ENCODE peak calls at places on chromosome 14, in five cellular contexts. One of them, this sample, is unnamed.

GRCh38 chr14:39726563-39726962 is 294.3 kb upstream of the FBXO33 start:
- DNase-seq in mesendoderm: no peak
- DNase-seq in HepG2: no peak
- DNase-seq in Caco-2: no peak
- DNase-seq in fibroblast of the aortic adventitia: no peak
- DNase-seq in this sample: no peak

GRCh38 chr14:56333361-56334279 is 215.4 kb downstream of the PELI2 start:
- DNase-seq in HepG2: peak
- DNase-seq in fibroblast of the aortic adventitia: peak
- DNase-seq in mesendoderm: no peak
- DNase-seq in Caco-2: no peak
- DNase-seq in this sample: peak

GRCh38 chr14:89665262-89665661 is 248.2 kb upstream of the FOXN3 start:
- DNase-seq in HepG2: peak
- DNase-seq in mesendoderm: no peak
- DNase-seq in fibroblast of the aortic adventitia: no peak
- DNase-seq in Caco-2: no peak
- DNase-seq in this sample: no peak

GRCh38 chr14:22314183-22314820 is 274.7 kb downstream of the DAD1 start:
- DNase-seq in mesendoderm: peak
- DNase-seq in fibroblast of the aortic adventitia: peak
- DNase-seq in Caco-2: no peak
- DNase-seq in HepG2: peak
- DNase-seq in this sample: peak

GRCh38 chr14:52354257-52354656 is 40.1 kb downstream of the PTGER2 start:
- DNase-seq in fibroblast of the aortic adventitia: peak
- DNase-seq in HepG2: no peak
- DNase-seq in mesendoderm: no peak
- DNase-seq in Caco-2: no peak
- DNase-seq in this sample: peak

GRCh38 chr14:71238835-71239234 is 331.6 kb downstream of the PCNX1 start:
- DNase-seq in fibroblast of the aortic adventitia: no peak
- DNase-seq in mesendoderm: no peak
- DNase-seq in HepG2: no peak
- DNase-seq in Caco-2: no peak
- DNase-seq in this sample: peak

GRCh38 chr14:90677484-90678045 is 138.7 kb downstream of the TTC7B start:
- DNase-seq in HepG2: no peak
- DNase-seq in mesendoderm: no peak
- DNase-seq in fibroblast of the aortic adventitia: peak
- DNase-seq in Caco-2: no peak
- DNase-seq in this sample: peak

GRCh38 chr14:99515301-99516155 is 34.3 kb downstream of the CCNK start:
- DNase-seq in fibroblast of the aortic adventitia: no peak
- DNase-seq in HepG2: no peak
- DNase-seq in Caco-2: no peak
- DNase-seq in mesendoderm: no peak
- DNase-seq in this sample: no peak

GRCh38 chr14:94379291-94380224 is 8.8 kb downstream of the SERPINA1 start:
- DNase-seq in fibroblast of the aortic adventitia: no peak
- DNase-seq in mesendoderm: no peak
- DNase-seq in Caco-2: no peak
- DNase-seq in HepG2: no peak
- DNase-seq in this sample: no peak

GRCh38 chr14:34722723-34723545 is 8.5 kb upstream of the CFL2 start:
- DNase-seq in Caco-2: no peak
- DNase-seq in mesendoderm: peak
- DNase-seq in fibroblast of the aortic adventitia: peak
- DNase-seq in HepG2: peak
- DNase-seq in this sample: peak

GRCh38 chr14:90612801-90613200 is 203.4 kb downstream of the TTC7B start:
- DNase-seq in fibroblast of the aortic adventitia: no peak
- DNase-seq in Caco-2: no peak
- DNase-seq in HepG2: no peak
- DNase-seq in mesendoderm: no peak
- DNase-seq in this sample: no peak

GRCh38 chr14:100542619-100543205 is 44.5 kb downstream of the BEGAIN start:
- DNase-seq in Caco-2: no peak
- DNase-seq in fibroblast of the aortic adventitia: no peak
- DNase-seq in HepG2: no peak
- DNase-seq in mesendoderm: no peak
- DNase-seq in this sample: no peak

GRCh38 chr14:51401756-51402155 is 161.7 kb downstream of the TMX1 start:
- DNase-seq in mesendoderm: no peak
- DNase-seq in Caco-2: no peak
- DNase-seq in HepG2: no peak
- DNase-seq in fibroblast of the aortic adventitia: peak
- DNase-seq in this sample: peak

GRCh38 chr14:56004807-56005579 is 113.2 kb upstream of the PELI2 start:
- DNase-seq in Caco-2: peak
- DNase-seq in mesendoderm: peak
- DNase-seq in fibroblast of the aortic adventitia: peak
- DNase-seq in HepG2: no peak
- DNase-seq in this sample: peak

GRCh38 chr14:22532345-22533056 is 56.5 kb downstream of the DAD1 start:
- DNase-seq in Caco-2: no peak
- DNase-seq in HepG2: no peak
- DNase-seq in mesendoderm: no peak
- DNase-seq in fibroblast of the aortic adventitia: peak
- DNase-seq in this sample: peak

GRCh38 chr14:35708072-35708471 is 101.0 kb downstream of the RALGAPA1 start:
- DNase-seq in fibroblast of the aortic adventitia: no peak
- DNase-seq in mesendoderm: no peak
- DNase-seq in HepG2: no peak
- DNase-seq in Caco-2: no peak
- DNase-seq in this sample: no peak

GRCh38 chr14:91714805-91715204 is 17.1 kb downstream of the CATSPERB start:
- DNase-seq in HepG2: no peak
- DNase-seq in Caco-2: no peak
- DNase-seq in fibroblast of the aortic adventitia: no peak
- DNase-seq in mesendoderm: peak
- DNase-seq in this sample: no peak

GRCh38 chr14:34063470-34064164 is 112.7 kb upstream of the EGLN3 start:
- DNase-seq in fibroblast of the aortic adventitia: no peak
- DNase-seq in mesendoderm: no peak
- DNase-seq in Caco-2: no peak
- DNase-seq in HepG2: peak
- DNase-seq in this sample: no peak

GRCh38 chr14:67532998-67533753 is at the start of gene PLEKHH1:
- DNase-seq in HepG2: peak
- DNase-seq in fibroblast of the aortic adventitia: peak
- DNase-seq in Caco-2: peak
- DNase-seq in mesendoderm: peak
- DNase-seq in this sample: peak

DNA sequence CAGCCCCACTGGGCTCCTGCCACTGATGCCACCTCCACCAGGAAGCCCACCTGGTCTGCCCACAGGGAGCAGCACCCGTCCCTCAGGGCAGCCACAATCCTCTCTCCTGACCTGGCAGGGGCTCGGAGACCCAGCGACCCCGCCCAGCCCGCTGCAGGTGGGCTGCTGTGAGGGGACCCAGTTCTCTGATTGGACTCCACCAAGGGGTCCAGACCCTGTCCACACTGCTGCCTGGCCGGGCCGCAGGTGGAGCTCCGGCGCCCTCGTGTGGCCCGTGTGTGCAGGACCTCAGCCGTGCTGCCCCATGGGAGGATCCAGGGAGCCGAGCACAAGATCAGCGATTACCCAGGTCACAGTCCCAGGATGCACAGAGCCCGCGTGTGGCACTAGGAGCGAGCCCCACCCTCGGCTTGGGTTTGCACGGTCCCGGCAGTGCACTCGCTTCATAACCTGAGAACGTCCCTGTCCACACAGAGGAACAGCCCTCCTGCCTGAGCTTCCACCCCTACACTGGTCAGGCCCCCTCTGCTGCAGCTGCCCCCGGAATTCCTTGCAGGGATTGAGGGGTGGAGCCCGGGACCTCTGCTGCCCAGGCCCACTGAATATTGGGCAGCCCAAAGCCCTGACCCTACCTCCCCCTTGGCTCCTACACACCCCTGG is 35.4 kb upstream of the TMEM179 start:
- DNase-seq in fibroblast of the aortic adventitia: peak
- DNase-seq in mesendoderm: peak
- DNase-seq in HepG2: peak
- DNase-seq in Caco-2: peak
- DNase-seq in this sample: peak
- H3K4me3 ChIP-seq in fibroblast of the aortic adventitia: no peak
- H3K4me3 ChIP-seq in mesendoderm: no peak
- H3K4me3 ChIP-seq in HepG2: no peak
- H3K4me3 ChIP-seq in Caco-2: no peak
- H3K4me3 ChIP-seq in this sample: no peak

DNA sequence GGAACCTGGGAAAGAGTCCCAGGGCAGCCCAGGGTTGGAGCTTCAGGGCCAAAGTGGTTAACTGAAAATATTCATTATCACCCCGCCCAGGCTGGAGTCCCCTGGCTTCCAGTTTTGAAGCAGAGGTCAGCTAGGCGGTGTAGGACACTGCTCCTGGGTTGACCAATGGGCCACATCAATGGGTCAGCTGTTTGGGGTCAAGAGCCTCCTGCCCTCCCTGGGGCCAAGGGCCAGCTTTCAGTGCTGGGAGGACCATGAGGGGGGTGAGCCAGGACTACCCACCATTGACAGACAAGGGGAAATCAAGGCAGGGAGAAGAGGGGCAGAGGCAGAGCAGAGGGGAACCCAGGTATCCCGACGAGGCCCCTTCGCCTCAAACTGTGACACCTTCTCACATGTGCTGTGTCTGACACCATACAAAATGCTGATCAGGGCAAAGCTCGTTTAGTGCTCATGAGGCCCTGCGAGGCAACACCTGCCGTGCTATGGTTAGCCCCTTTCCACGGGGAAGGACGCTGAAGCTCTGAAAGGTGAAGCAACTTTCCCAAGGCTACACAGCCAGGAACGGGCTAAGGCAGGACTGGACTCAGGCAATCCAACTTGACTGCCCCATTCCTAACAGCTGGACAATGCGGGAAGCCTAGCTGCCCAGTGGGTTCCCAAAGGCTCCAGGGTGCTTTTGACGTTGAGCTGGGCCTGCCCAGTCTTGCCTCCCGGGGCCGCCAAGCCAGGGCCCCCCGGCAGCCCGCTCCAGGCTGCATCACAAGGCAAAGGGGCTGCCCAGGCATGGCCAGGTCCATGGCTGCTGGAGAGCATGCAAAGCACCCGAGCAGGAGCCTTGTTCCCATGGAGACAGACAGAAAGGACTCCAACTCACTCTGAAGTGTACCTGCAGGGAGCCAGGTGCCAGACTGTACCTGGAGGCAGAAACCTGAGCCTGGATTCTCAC is 2.0 kb downstream of the SYNE3 start:
- DNase-seq in fibroblast of the aortic adventitia: no peak
- DNase-seq in Caco-2: no peak
- DNase-seq in HepG2: no peak
- DNase-seq in mesendoderm: peak
- DNase-seq in this sample: no peak
- H3K4me3 ChIP-seq in fibroblast of the aortic adventitia: peak
- H3K4me3 ChIP-seq in Caco-2: no peak
- H3K4me3 ChIP-seq in HepG2: peak
- H3K4me3 ChIP-seq in mesendoderm: no peak
- H3K4me3 ChIP-seq in this sample: peak

GRCh38 chr14:69574954-69575295 is 254 bp upstream of the CCDC177 start:
- DNase-seq in HepG2: no peak
- DNase-seq in Caco-2: no peak
- DNase-seq in fibroblast of the aortic adventitia: no peak
- DNase-seq in mesendoderm: no peak
- DNase-seq in this sample: no peak
- H3K4me3 ChIP-seq in HepG2: no peak
- H3K4me3 ChIP-seq in Caco-2: no peak
- H3K4me3 ChIP-seq in fibroblast of the aortic adventitia: no peak
- H3K4me3 ChIP-seq in mesendoderm: no peak
- H3K4me3 ChIP-seq in this sample: no peak

GRCh38 chr14:53882684-53883083 is 73.9 kb downstream of the BMP4 start:
- DNase-seq in fibroblast of the aortic adventitia: no peak
- DNase-seq in HepG2: peak
- DNase-seq in mesendoderm: no peak
- DNase-seq in Caco-2: no peak
- DNase-seq in this sample: no peak
- H3K4me3 ChIP-seq in fibroblast of the aortic adventitia: no peak
- H3K4me3 ChIP-seq in HepG2: no peak
- H3K4me3 ChIP-seq in mesendoderm: no peak
- H3K4me3 ChIP-seq in Caco-2: no peak
- H3K4me3 ChIP-seq in this sample: no peak

GRCh38 chr14:104657563-104658324 is 31.7 kb upstream of the INF2 start:
- DNase-seq in mesendoderm: no peak
- DNase-seq in Caco-2: no peak
- DNase-seq in HepG2: no peak
- DNase-seq in fibroblast of the aortic adventitia: no peak
- DNase-seq in this sample: no peak
- H3K4me3 ChIP-seq in mesendoderm: no peak
- H3K4me3 ChIP-seq in Caco-2: no peak
- H3K4me3 ChIP-seq in HepG2: no peak
- H3K4me3 ChIP-seq in fibroblast of the aortic adventitia: no peak
- H3K4me3 ChIP-seq in this sample: no peak

GRCh38 chr14:74326369-74327152 is 21.7 kb upstream of the VRTN start:
- DNase-seq in HepG2: peak
- DNase-seq in Caco-2: peak
- DNase-seq in mesendoderm: peak
- DNase-seq in fibroblast of the aortic adventitia: no peak
- DNase-seq in this sample: no peak
- H3K4me3 ChIP-seq in HepG2: no peak
- H3K4me3 ChIP-seq in Caco-2: no peak
- H3K4me3 ChIP-seq in mesendoderm: no peak
- H3K4me3 ChIP-seq in fibroblast of the aortic adventitia: no peak
- H3K4me3 ChIP-seq in this sample: no peak

GRCh38 chr14:64115401-64115800 is 178.8 kb downstream of the ESR2 start:
- DNase-seq in mesendoderm: no peak
- DNase-seq in Caco-2: no peak
- DNase-seq in fibroblast of the aortic adventitia: no peak
- DNase-seq in HepG2: no peak
- DNase-seq in this sample: no peak

GRCh38 chr14:64118892-64119291 is 175.3 kb downstream of the ESR2 start:
- DNase-seq in mesendoderm: no peak
- DNase-seq in fibroblast of the aortic adventitia: no peak
- DNase-seq in Caco-2: no peak
- DNase-seq in HepG2: no peak
- DNase-seq in this sample: no peak

GRCh38 chr14:64114796-64115195 is 179.4 kb downstream of the ESR2 start:
- DNase-seq in mesendoderm: no peak
- DNase-seq in HepG2: no peak
- DNase-seq in fibroblast of the aortic adventitia: no peak
- DNase-seq in Caco-2: no peak
- DNase-seq in this sample: no peak

GRCh38 chr14:64119535-64119934 is 174.6 kb downstream of the ESR2 start:
- DNase-seq in HepG2: no peak
- DNase-seq in mesendoderm: peak
- DNase-seq in fibroblast of the aortic adventitia: no peak
- DNase-seq in Caco-2: no peak
- DNase-seq in this sample: no peak

GRCh38 chr14:64117671-64118402 is 176.3 kb downstream of the ESR2 start:
- DNase-seq in mesendoderm: no peak
- DNase-seq in Caco-2: no peak
- DNase-seq in fibroblast of the aortic adventitia: peak
- DNase-seq in HepG2: no peak
- DNase-seq in this sample: peak
- H3K4me3 ChIP-seq in mesendoderm: no peak
- H3K4me3 ChIP-seq in Caco-2: no peak
- H3K4me3 ChIP-seq in fibroblast of the aortic adventitia: no peak
- H3K4me3 ChIP-seq in HepG2: no peak
- H3K4me3 ChIP-seq in this sample: no peak